ENCODE peak calls at places on chromosome 6, in seven cellular contexts. One of them, this sample, is unnamed.

GRCh38 chr6:159719287-159719686 is 8.0 kb upstream of the WTAP start:
- DNase-seq in GM23338: no peak
- DNase-seq in neural progenitor cell: no peak
- DNase-seq in MM.1S: no peak
- DNase-seq in GM23248: no peak
- DNase-seq in hepatocyte: no peak
- DNase-seq in HCT116: no peak
- DNase-seq in this sample: no peak

GRCh38 chr6:72203983-72204382 is 317.6 kb downstream of the RIMS1 start:
- DNase-seq in GM23248: no peak
- DNase-seq in MM.1S: no peak
- DNase-seq in GM23338: no peak
- DNase-seq in hepatocyte: no peak
- DNase-seq in neural progenitor cell: no peak
- DNase-seq in HCT116: no peak
- DNase-seq in this sample: no peak

GRCh38 chr6:134647861-134648260 is 302.0 kb downstream of the ALDH8A1 start:
- DNase-seq in GM23248: no peak
- DNase-seq in neural progenitor cell: no peak
- DNase-seq in HCT116: no peak
- DNase-seq in MM.1S: no peak
- DNase-seq in GM23338: no peak
- DNase-seq in hepatocyte: no peak
- DNase-seq in this sample: no peak

GRCh38 chr6:62298745-62299392 is 12.8 kb upstream of the KHDRBS2 start:
- DNase-seq in MM.1S: peak; percentile 60
- DNase-seq in GM23338: no peak
- DNase-seq in hepatocyte: no peak
- DNase-seq in HCT116: no peak
- DNase-seq in neural progenitor cell: no peak
- DNase-seq in GM23248: no peak
- DNase-seq in this sample: no peak

GRCh38 chr6:37516920-37517405 is 17.3 kb upstream of the CCDC167 start:
- DNase-seq in neural progenitor cell: no peak
- DNase-seq in hepatocyte: no peak
- DNase-seq in GM23248: no peak
- DNase-seq in MM.1S: no peak
- DNase-seq in HCT116: no peak
- DNase-seq in GM23338: no peak
- DNase-seq in this sample: no peak

GRCh38 chr6:143677577-143677890 is 231 bp upstream of the PHACTR2 start:
- DNase-seq in MM.1S: no peak
- DNase-seq in hepatocyte: no peak
- DNase-seq in neural progenitor cell: no peak
- DNase-seq in GM23338: no peak
- DNase-seq in HCT116: no peak
- DNase-seq in GM23248: no peak
- DNase-seq in this sample: no peak

GRCh38 chr6:24982231-24982630 is 46.5 kb upstream of the RIPOR2 start:
- DNase-seq in MM.1S: no peak
- DNase-seq in neural progenitor cell: no peak
- DNase-seq in GM23338: no peak
- DNase-seq in GM23248: peak; percentile 73
- DNase-seq in hepatocyte: no peak
- DNase-seq in HCT116: no peak
- DNase-seq in this sample: no peak

GRCh38 chr6:13332349-13332706 is 4.0 kb upstream of the TBC1D7 start:
- DNase-seq in hepatocyte: no peak
- DNase-seq in GM23248: no peak
- DNase-seq in MM.1S: no peak
- DNase-seq in GM23338: no peak
- DNase-seq in HCT116: no peak
- DNase-seq in neural progenitor cell: no peak
- DNase-seq in this sample: peak; percentile 31

GRCh38 chr6:39076086-39076992 is 27.8 kb downstream of the GLP1R start:
- DNase-seq in neural progenitor cell: no peak
- DNase-seq in GM23248: no peak
- DNase-seq in hepatocyte: no peak
- DNase-seq in GM23338: no peak
- DNase-seq in HCT116: no peak
- DNase-seq in MM.1S: no peak
- DNase-seq in this sample: no peak

GRCh38 chr6:32969685-32970412 is 1.5 kb downstream of the BRD2 start:
- DNase-seq in GM23338: peak; percentile 88
- DNase-seq in hepatocyte: peak; percentile 86
- DNase-seq in neural progenitor cell: peak; percentile 92
- DNase-seq in MM.1S: peak; percentile 72
- DNase-seq in HCT116: peak; percentile 82
- DNase-seq in GM23248: peak; percentile 98
- DNase-seq in this sample: peak; percentile 99

GRCh38 chr6:142174681-142175080 is 27.6 kb downstream of the VTA1 start:
- DNase-seq in GM23338: no peak
- DNase-seq in HCT116: no peak
- DNase-seq in MM.1S: no peak
- DNase-seq in neural progenitor cell: no peak
- DNase-seq in hepatocyte: no peak
- DNase-seq in GM23248: no peak
- DNase-seq in this sample: no peak

GRCh38 chr6:145758086-145758485 is 22.8 kb upstream of the EPM2A start:
- DNase-seq in MM.1S: no peak
- DNase-seq in hepatocyte: no peak
- DNase-seq in GM23338: no peak
- DNase-seq in HCT116: no peak
- DNase-seq in GM23248: no peak
- DNase-seq in neural progenitor cell: no peak
- DNase-seq in this sample: peak; percentile 23

GRCh38 chr6:157831424-157832249 is 8.6 kb downstream of the SNX9 start:
- DNase-seq in neural progenitor cell: peak; percentile 68
- DNase-seq in MM.1S: no peak
- DNase-seq in hepatocyte: no peak
- DNase-seq in GM23338: peak; percentile 88
- DNase-seq in GM23248: no peak
- DNase-seq in HCT116: no peak
- DNase-seq in this sample: no peak

GRCh38 chr6:20534295-20534897 is at the start of gene CDKAL1:
- DNase-seq in GM23338: peak; percentile 94
- DNase-seq in hepatocyte: peak; percentile 92
- DNase-seq in HCT116: peak; percentile 89
- DNase-seq in GM23248: peak; percentile 93
- DNase-seq in neural progenitor cell: peak; percentile 88
- DNase-seq in MM.1S: peak; percentile 90
- DNase-seq in this sample: peak; percentile 93

GRCh38 chr6:53424976-53425718 is 76.4 kb upstream of the ELOVL5 start:
- DNase-seq in GM23338: no peak
- DNase-seq in GM23248: no peak
- DNase-seq in neural progenitor cell: no peak
- DNase-seq in hepatocyte: no peak
- DNase-seq in HCT116: no peak
- DNase-seq in MM.1S: no peak
- DNase-seq in this sample: no peak

GRCh38 chr6:699319-699718 is 6.4 kb upstream of the EXOC2 start:
- DNase-seq in MM.1S: no peak
- DNase-seq in GM23338: no peak
- DNase-seq in HCT116: no peak
- DNase-seq in neural progenitor cell: no peak
- DNase-seq in hepatocyte: no peak
- DNase-seq in GM23248: no peak
- DNase-seq in this sample: no peak

GRCh38 chr6:143337201-143337949 is 113.1 kb downstream of the ADAT2 start:
- DNase-seq in MM.1S: no peak
- DNase-seq in GM23248: no peak
- DNase-seq in hepatocyte: peak; percentile 38
- DNase-seq in GM23338: peak; percentile 93
- DNase-seq in neural progenitor cell: peak; percentile 70
- DNase-seq in HCT116: peak; percentile 18
- DNase-seq in this sample: peak; percentile 37

GRCh38 chr6:18207438-18207837 is 52.2 kb downstream of the KDM1B start:
- DNase-seq in GM23248: no peak
- DNase-seq in HCT116: no peak
- DNase-seq in neural progenitor cell: no peak
- DNase-seq in MM.1S: no peak
- DNase-seq in hepatocyte: no peak
- DNase-seq in GM23338: no peak
- DNase-seq in this sample: no peak

GRCh38 chr6:128204621-128205020 is 303.8 kb upstream of the THEMIS start:
- DNase-seq in GM23338: peak; percentile 35
- DNase-seq in HCT116: no peak
- DNase-seq in hepatocyte: no peak
- DNase-seq in GM23248: peak; percentile 14
- DNase-seq in MM.1S: no peak
- DNase-seq in neural progenitor cell: no peak
- DNase-seq in this sample: no peak

GRCh38 chr6:135281227-135281626 is 100.1 kb downstream of the MYB start:
- DNase-seq in MM.1S: no peak
- DNase-seq in GM23338: no peak
- DNase-seq in HCT116: no peak
- DNase-seq in GM23248: no peak
- DNase-seq in hepatocyte: no peak
- DNase-seq in neural progenitor cell: no peak
- DNase-seq in this sample: no peak

GRCh38 chr6:54243699-54244098 is 64.5 kb upstream of the TINAG start:
- DNase-seq in hepatocyte: no peak
- DNase-seq in MM.1S: no peak
- DNase-seq in GM23338: no peak
- DNase-seq in GM23248: no peak
- DNase-seq in HCT116: no peak
- DNase-seq in neural progenitor cell: no peak
- DNase-seq in this sample: no peak

GRCh38 chr6:98816799-98817198 is 17.6 kb upstream of the POU3F2 start:
- DNase-seq in hepatocyte: no peak
- DNase-seq in GM23338: no peak
- DNase-seq in neural progenitor cell: no peak
- DNase-seq in GM23248: no peak
- DNase-seq in HCT116: no peak
- DNase-seq in MM.1S: no peak
- DNase-seq in this sample: no peak

GRCh38 chr6:31178143-31179041 is 7.9 kb upstream of the POU5F1 start:
- DNase-seq in GM23338: no peak
- DNase-seq in hepatocyte: no peak
- DNase-seq in GM23248: no peak
- DNase-seq in HCT116: no peak
- DNase-seq in MM.1S: no peak
- DNase-seq in neural progenitor cell: no peak
- DNase-seq in this sample: no peak

GRCh38 chr6:161137839-161138544 is 135.9 kb downstream of the AGPAT4 start:
- DNase-seq in GM23338: no peak
- DNase-seq in MM.1S: no peak
- DNase-seq in GM23248: peak; percentile 56
- DNase-seq in neural progenitor cell: no peak
- DNase-seq in hepatocyte: no peak
- DNase-seq in HCT116: no peak
- DNase-seq in this sample: peak; percentile 77

GRCh38 chr6:9516207-9516606 is 898.7 kb downstream of the TFAP2A start:
- DNase-seq in GM23338: peak; percentile 15
- DNase-seq in neural progenitor cell: peak; percentile 53
- DNase-seq in HCT116: peak; percentile 57
- DNase-seq in MM.1S: no peak
- DNase-seq in hepatocyte: peak; percentile 64
- DNase-seq in GM23248: peak; percentile 82
- DNase-seq in this sample: peak; percentile 84

GRCh38 chr6:65876668-65877067 is 169.6 kb upstream of the EYS start:
- DNase-seq in MM.1S: no peak
- DNase-seq in neural progenitor cell: no peak
- DNase-seq in GM23338: no peak
- DNase-seq in GM23248: no peak
- DNase-seq in hepatocyte: no peak
- DNase-seq in HCT116: no peak
- DNase-seq in this sample: no peak
- TF ChIP-seq EZH2 in MM.1S: no peak
- TF ChIP-seq EZH2 in neural progenitor cell: no peak
- TF ChIP-seq EZH2 in GM23338: no peak
- TF ChIP-seq EZH2 in GM23248: no peak
- TF ChIP-seq EZH2 in hepatocyte: no peak
- TF ChIP-seq EZH2 in HCT116: no peak
- TF ChIP-seq EZH2 in this sample: no peak

DNA sequence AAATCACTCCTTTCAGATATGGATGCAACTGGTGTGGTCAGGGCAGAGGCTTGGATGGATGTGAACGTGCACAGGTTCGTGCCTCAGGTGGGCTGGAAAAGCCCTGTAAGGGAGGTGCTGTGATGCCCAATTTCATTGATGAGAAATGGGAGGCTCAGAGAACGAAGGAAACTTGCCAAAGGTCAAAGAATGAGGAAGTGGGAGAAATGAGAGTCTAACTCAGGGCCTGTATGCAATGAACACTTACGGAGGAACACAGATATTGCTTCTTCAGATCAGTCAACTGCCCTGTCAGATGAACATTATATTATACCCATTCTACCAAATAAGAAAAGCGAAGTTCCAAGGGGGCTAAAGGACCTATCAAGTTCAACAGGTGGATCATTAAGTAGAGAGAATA is 134.7 kb downstream of the RCAN2 start:
- DNase-seq in GM23338: no peak
- DNase-seq in hepatocyte: no peak
- DNase-seq in HCT116: no peak
- DNase-seq in GM23248: no peak
- DNase-seq in neural progenitor cell: no peak
- DNase-seq in MM.1S: no peak
- DNase-seq in this sample: no peak
- H2AFZ ChIP-seq in GM23338: no peak overlapping the region
- H2AFZ ChIP-seq in hepatocyte: no peak overlapping the region
- H2AFZ ChIP-seq in HCT116: no peak overlapping the region
- H2AFZ ChIP-seq in GM23248: no peak overlapping the region
- H2AFZ ChIP-seq in neural progenitor cell: no peak overlapping the region
- H2AFZ ChIP-seq in MM.1S: no peak overlapping the region
- H2AFZ ChIP-seq in this sample: no peak overlapping the region

GRCh38 chr6:137976430-137976829 is 109.4 kb downstream of the TNFAIP3 start:
- DNase-seq in GM23248: no peak
- DNase-seq in GM23338: no peak
- DNase-seq in hepatocyte: no peak
- DNase-seq in MM.1S: no peak
- DNase-seq in neural progenitor cell: no peak
- DNase-seq in HCT116: no peak
- DNase-seq in this sample: no peak

GRCh38 chr6:137969874-137970273 is 102.8 kb downstream of the TNFAIP3 start:
- DNase-seq in hepatocyte: no peak
- DNase-seq in HCT116: no peak
- DNase-seq in neural progenitor cell: no peak
- DNase-seq in GM23338: no peak
- DNase-seq in GM23248: no peak
- DNase-seq in MM.1S: no peak
- DNase-seq in this sample: no peak

GRCh38 chr6:137970368-137970767 is 103.3 kb downstream of the TNFAIP3 start:
- DNase-seq in GM23248: no peak
- DNase-seq in GM23338: no peak
- DNase-seq in hepatocyte: no peak
- DNase-seq in neural progenitor cell: no peak
- DNase-seq in MM.1S: peak; percentile 16
- DNase-seq in HCT116: no peak
- DNase-seq in this sample: no peak

GRCh38 chr6:137975058-137975940 is 108.2 kb downstream of the TNFAIP3 start:
- DNase-seq in GM23248: peak; percentile 50
- DNase-seq in neural progenitor cell: no peak
- DNase-seq in MM.1S: peak; percentile 85
- DNase-seq in GM23338: peak; percentile 27
- DNase-seq in hepatocyte: peak; percentile 18
- DNase-seq in HCT116: peak; percentile 7
- DNase-seq in this sample: peak; percentile 54

GRCh38 chr6:137973201-137973600 is 106.1 kb downstream of the TNFAIP3 start:
- DNase-seq in HCT116: no peak
- DNase-seq in GM23248: peak; percentile 45
- DNase-seq in GM23338: no peak
- DNase-seq in neural progenitor cell: no peak
- DNase-seq in hepatocyte: no peak
- DNase-seq in MM.1S: no peak
- DNase-seq in this sample: no peak
- TF ChIP-seq EZH2phosphoT487 in HCT116: no peak
- TF ChIP-seq EZH2phosphoT487 in GM23248: no peak
- TF ChIP-seq EZH2phosphoT487 in GM23338: no peak
- TF ChIP-seq EZH2phosphoT487 in neural progenitor cell: no peak
- TF ChIP-seq EZH2phosphoT487 in hepatocyte: no peak
- TF ChIP-seq EZH2phosphoT487 in MM.1S: no peak
- TF ChIP-seq EZH2phosphoT487 in this sample: no peak

GRCh38 chr6:169785566-169785965 is 34.1 kb downstream of the ERMARD start:
- DNase-seq in GM23248: no peak
- DNase-seq in MM.1S: no peak
- DNase-seq in HCT116: no peak
- DNase-seq in hepatocyte: no peak
- DNase-seq in GM23338: no peak
- DNase-seq in neural progenitor cell: no peak
- DNase-seq in this sample: no peak
- TF ChIP-seq EZH2 in GM23248: no peak
- TF ChIP-seq EZH2 in MM.1S: no peak
- TF ChIP-seq EZH2 in HCT116: no peak
- TF ChIP-seq EZH2 in hepatocyte: no peak
- TF ChIP-seq EZH2 in GM23338: no peak
- TF ChIP-seq EZH2 in neural progenitor cell: no peak
- TF ChIP-seq EZH2 in this sample: no peak